ENCODE peak calls at places on chromosomes 3 and 15, in eight cellular contexts. G is omental fat pad, T is progenitor cell of endocrine pancreas, F is OCI-LY7, B is WTC11, P is HFFc6, C is prostate gland, I is astrocyte of the cerebellum. J is an unnamed sample.

GRCh38 chr3:174126990-174127758 is 729.6 kb downstream of the NLGN1 start:
- DNase-seq in G (no peak), T (no peak), F (no peak), B (no peak), P (no peak), C (no peak), I (no peak), J (no peak)

GRCh38 chr3:147369671-147370123 is 36.6 kb downstream of the ZIC4 start:
- DNase-seq in G (no peak), T (no peak), F (no peak), B (peak), P (no peak), C (no peak), I (no peak), J (no peak)

GRCh38 chr15:60379466-60380274 is 18.1 kb downstream of the ANXA2 start:
- DNase-seq in G (no peak), T (no peak), F (no peak), B (no peak), P (peak), C (peak), I (peak), J (no peak)

GRCh38 chr3:190694335-190695001 is 168.0 kb downstream of the GMNC start:
- DNase-seq in G (no peak), T (no peak), F (no peak), B (no peak), P (no peak), C (no peak), I (no peak), J (no peak)

GRCh38 chr15:63308947-63309346 is 31.5 kb downstream of the APH1B start:
- DNase-seq in G (no peak), T (no peak), F (no peak), B (no peak), P (no peak), C (no peak), I (no peak), J (no peak)

GRCh38 chr15:32747886-32748285 is 30.1 kb downstream of the GREM1 start:
- DNase-seq in G (no peak), T (no peak), F (no peak), B (no peak), P (peak), C (no peak), I (no peak), J (no peak)

GRCh38 chr3:99859855-99860254 is 42.2 kb downstream of the CMSS1 start:
- DNase-seq in G (no peak), T (no peak), F (no peak), B (no peak), P (peak), C (no peak), I (peak), J (no peak)

GRCh38 chr3:27085849-27086248 is 283.3 kb downstream of the NEK10 start:
- DNase-seq in G (no peak), T (no peak), F (no peak), B (no peak), P (no peak), C (no peak), I (no peak), J (no peak)

GRCh38 chr15:40875996-40876740 is 2.1 kb upstream of the RHOV start:
- DNase-seq in G (no peak), T (no peak), F (no peak), B (no peak), P (peak), C (no peak), I (no peak), J (no peak)

GRCh38 chr15:81480645-81481053 is 106.6 kb upstream of the TMC3 start:
- DNase-seq in G (no peak), T (peak), F (peak), B (no peak), P (peak), C (peak), I (peak), J (peak)

GRCh38 chr15:64905119-64905831 is 6.4 kb upstream of the ANKDD1A start:
- DNase-seq in G (peak), T (peak), F (peak), B (peak), P (peak), C (peak), I (no peak), J (peak)

GRCh38 chr15:37586976-37587375 is 347.5 kb upstream of the TMCO5A start:
- DNase-seq in G (no peak), T (no peak), F (no peak), B (no peak), P (no peak), C (no peak), I (no peak), J (no peak)

GRCh38 chr3:114899186-114899931 is 247.7 kb downstream of the ZBTB20 start:
- DNase-seq in G (no peak), T (no peak), F (no peak), B (no peak), P (no peak), C (peak), I (no peak), J (no peak)

GRCh38 chr3:11565072-11565471 is 78.6 kb downstream of the VGLL4 start:
- DNase-seq in G (no peak), T (no peak), F (no peak), B (no peak), P (no peak), C (no peak), I (no peak), J (no peak)

GRCh38 chr3:197168606-197169005 is 129.8 kb downstream of the DLG1 start:
- DNase-seq in G (no peak), T (no peak), F (peak), B (no peak), P (peak), C (no peak), I (peak), J (no peak)

GRCh38 chr15:48751595-48751994 is 59.3 kb downstream of the CEP152 start:
- DNase-seq in G (no peak), T (no peak), F (no peak), B (no peak), P (no peak), C (no peak), I (no peak), J (no peak)

GRCh38 chr15:60315878-60316277 is 81.9 kb downstream of the ANXA2 start:
- DNase-seq in G (no peak), T (no peak), F (no peak), B (no peak), P (no peak), C (no peak), I (no peak), J (no peak)

GRCh38 chr15:40985541-40986330 is 32.5 kb downstream of the CHAC1 start:
- DNase-seq in G (no peak), T (no peak), F (no peak), B (no peak), P (peak), C (no peak), I (no peak), J (no peak)

GRCh38 chr3:160134454-160134853 is 90.8 kb upstream of the C3orf80 start:
- DNase-seq in G (no peak), T (no peak), F (no peak), B (no peak), P (no peak), C (no peak), I (no peak), J (no peak)

GRCh38 chr15:63283126-63283525 is 5.7 kb downstream of the APH1B start:
- DNase-seq in G (no peak), T (no peak), F (no peak), B (no peak), P (no peak), C (no peak), I (no peak), J (no peak)

GRCh38 chr3:79146024-79146423 is 621.8 kb downstream of the ROBO1 start:
- DNase-seq in G (no peak), T (no peak), F (no peak), B (no peak), P (no peak), C (no peak), I (no peak), J (no peak)

GRCh38 chr3:10594915-10595314 is 89.5 kb upstream of the ATP2B2 start:
- DNase-seq in G (no peak), T (peak), F (peak), B (peak), P (peak), C (no peak), I (peak), J (peak)

GRCh38 chr15:56734013-56734625 is 810 bp upstream of the ZNF280D start:
- DNase-seq in G (no peak), T (no peak), F (peak), B (no peak), P (no peak), C (peak), I (no peak), J (no peak)

GRCh38 chr3:9619180-9619579 is 30.1 kb upstream of the MTMR14 start:
- DNase-seq in G (no peak), T (no peak), F (no peak), B (no peak), P (no peak), C (no peak), I (no peak), J (no peak)

GRCh38 chr3:159616234-159616825 is 372.3 kb upstream of the IL12A start:
- DNase-seq in G (no peak), T (no peak), F (no peak), B (peak), P (peak), C (peak), I (no peak), J (no peak)

GRCh38 chr3:47910777-47911440 is 105.3 kb downstream of the MAP4 start:
- DNase-seq in G (no peak), T (no peak), F (no peak), B (no peak), P (peak), C (no peak), I (peak), J (no peak)

GRCh38 chr3:146625117-146625775 is 20.1 kb upstream of the PLSCR5 start:
- DNase-seq in G (no peak), T (no peak), F (no peak), B (no peak), P (no peak), C (no peak), I (no peak), J (no peak)

DNA sequence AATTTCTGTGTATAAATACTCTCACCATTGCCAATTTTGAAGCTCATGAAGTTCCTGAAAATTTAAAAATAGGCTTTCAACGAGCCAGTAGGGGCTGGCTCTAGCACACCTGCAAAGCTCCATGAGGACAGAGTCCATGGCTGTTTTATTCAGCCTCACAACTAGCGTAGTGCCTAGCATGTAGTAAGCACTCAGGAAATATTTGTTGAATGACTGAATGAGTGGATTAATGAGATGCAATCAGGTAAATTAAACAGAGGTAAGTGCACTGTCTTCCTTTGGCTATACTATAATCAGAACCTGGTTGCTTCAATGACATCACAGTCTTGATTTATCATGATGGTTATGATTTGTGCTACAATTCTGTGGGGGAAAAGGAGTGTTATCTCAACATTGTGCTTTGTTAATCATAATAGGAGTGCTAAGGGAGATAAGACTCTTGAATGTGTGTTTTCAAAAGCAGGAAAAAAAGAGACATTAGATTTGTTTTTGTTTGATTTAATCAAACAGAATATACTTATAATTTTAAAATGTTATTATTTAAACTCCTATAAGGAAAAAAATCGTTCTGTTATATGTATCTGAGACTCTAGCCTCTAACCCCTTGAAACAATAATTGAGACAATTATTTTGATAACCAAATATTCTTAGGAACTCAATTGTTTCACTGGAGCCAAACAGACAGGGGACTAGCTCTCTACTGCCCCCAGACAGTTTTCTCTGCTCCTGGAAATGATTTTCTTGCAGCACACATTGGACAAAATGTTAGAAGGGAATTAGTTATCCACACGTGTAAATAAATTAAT is 171.7 kb upstream of the ATP11B start:
- DNase-seq in G (no peak), T (no peak), F (peak), B (no peak), P (no peak), C (no peak), I (no peak), J (no peak)
- TF ChIP-seq CTCF in G (no peak), T (peak), F (peak), B (no peak), P (peak), C (no peak), I (peak), J (peak)

GRCh38 chr15:45710657-45711056 is 75.8 kb downstream of the SQOR start:
- DNase-seq in G (no peak), T (no peak), F (no peak), B (no peak), P (no peak), C (no peak), I (no peak), J (no peak)

GRCh38 chr15:45719490-45719889 is 84.7 kb downstream of the SQOR start:
- DNase-seq in G (no peak), T (no peak), F (no peak), B (no peak), P (no peak), C (no peak), I (no peak), J (no peak)

GRCh38 chr15:45714501-45715488 is 80.0 kb downstream of the SQOR start:
- DNase-seq in G (no peak), T (peak), F (peak), B (peak), P (peak), C (peak), I (peak), J (no peak)

GRCh38 chr15:45720183-45720582 is 85.4 kb downstream of the SQOR start:
- DNase-seq in G (no peak), T (no peak), F (no peak), B (no peak), P (no peak), C (no peak), I (no peak), J (no peak)

DNA sequence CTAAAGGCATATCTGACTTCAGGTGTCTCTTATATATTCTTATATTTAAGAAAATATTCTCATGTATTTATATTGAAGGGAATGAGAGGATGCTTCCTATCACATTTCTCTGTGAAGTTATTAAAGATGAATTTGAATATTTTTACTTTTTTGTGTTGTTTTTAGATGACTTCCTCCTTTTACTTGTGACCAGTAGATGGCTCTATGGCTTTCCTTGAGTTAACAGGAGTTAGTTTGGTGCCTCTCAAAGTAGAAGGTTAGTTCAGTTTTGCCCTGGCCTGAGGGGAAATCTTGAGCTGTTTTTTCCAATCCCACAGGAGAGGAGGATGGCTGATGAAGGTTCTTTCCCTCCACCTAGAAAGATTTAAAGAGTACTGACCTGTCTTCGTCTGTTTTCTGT is 80.7 kb downstream of the SQOR start:
- DNase-seq in G (no peak), T (no peak), F (peak), B (no peak), P (peak), C (no peak), I (no peak), J (no peak)
- TF ChIP-seq CTCF in G (no peak), T (peak), F (peak), B (no peak), P (peak), C (no peak), I (peak), J (peak)

GRCh38 chr15:66625531-66625930 is 59.7 kb upstream of the LCTL start:
- DNase-seq in G (no peak), T (no peak), F (no peak), B (no peak), P (no peak), C (no peak), I (no peak), J (no peak)

GRCh38 chr15:66623801-66624453 is 58.1 kb upstream of the LCTL start:
- DNase-seq in G (no peak), T (no peak), F (no peak), B (no peak), P (no peak), C (no peak), I (no peak), J (no peak)

GRCh38 chr15:66620744-66621344 is 55.0 kb upstream of the LCTL start:
- DNase-seq in G (no peak), T (no peak), F (no peak), B (no peak), P (no peak), C (no peak), I (no peak), J (no peak)

GRCh38 chr15:66621491-66622467 is 56.0 kb upstream of the LCTL start:
- DNase-seq in G (no peak), T (no peak), F (no peak), B (peak), P (no peak), C (no peak), I (no peak), J (no peak)

DNA sequence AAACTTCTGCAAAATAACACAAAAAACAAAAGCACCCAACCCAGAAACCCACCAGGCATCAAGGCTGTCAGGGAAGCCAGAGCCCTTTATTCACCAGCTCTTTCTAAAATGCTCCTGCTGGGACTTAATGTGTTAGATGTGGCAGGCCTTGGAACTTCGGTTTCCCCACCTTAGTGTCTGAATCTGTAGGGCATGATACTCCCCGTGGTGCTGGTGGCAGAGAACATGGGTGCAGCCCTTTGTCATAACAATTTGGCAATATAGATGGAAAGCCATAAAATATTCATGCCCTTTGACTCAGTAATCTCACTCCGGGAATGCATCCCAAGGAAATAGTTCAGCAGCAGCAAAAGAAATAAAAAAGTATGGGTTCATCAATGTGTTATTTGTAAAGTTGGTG is 56.9 kb upstream of the LCTL start:
- DNase-seq in G (no peak), T (no peak), F (no peak), B (no peak), P (no peak), C (no peak), I (no peak), J (no peak)
- TF ChIP-seq CTCF in G (no peak), T (no peak), F (no peak), B (no peak), P (no peak), C (no peak), I (no peak), J (no peak)

GRCh38 chr3:119378259-119378658 is 84.1 kb downstream of the ARHGAP31 start:
- DNase-seq in G (no peak), T (no peak), F (no peak), B (no peak), P (no peak), C (no peak), I (no peak), J (no peak)

GRCh38 chr3:119375510-119375909 is 81.3 kb downstream of the ARHGAP31 start:
- DNase-seq in G (no peak), T (no peak), F (no peak), B (no peak), P (no peak), C (no peak), I (no peak), J (no peak)

GRCh38 chr3:119382134-119382533 is 81.3 kb downstream of the TMEM39A start:
- DNase-seq in G (no peak), T (no peak), F (no peak), B (no peak), P (no peak), C (no peak), I (no peak), J (no peak)

GRCh38 chr3:119376758-119377157 is 82.6 kb downstream of the ARHGAP31 start:
- DNase-seq in G (no peak), T (no peak), F (no peak), B (no peak), P (no peak), C (no peak), I (no peak), J (no peak)

DNA sequence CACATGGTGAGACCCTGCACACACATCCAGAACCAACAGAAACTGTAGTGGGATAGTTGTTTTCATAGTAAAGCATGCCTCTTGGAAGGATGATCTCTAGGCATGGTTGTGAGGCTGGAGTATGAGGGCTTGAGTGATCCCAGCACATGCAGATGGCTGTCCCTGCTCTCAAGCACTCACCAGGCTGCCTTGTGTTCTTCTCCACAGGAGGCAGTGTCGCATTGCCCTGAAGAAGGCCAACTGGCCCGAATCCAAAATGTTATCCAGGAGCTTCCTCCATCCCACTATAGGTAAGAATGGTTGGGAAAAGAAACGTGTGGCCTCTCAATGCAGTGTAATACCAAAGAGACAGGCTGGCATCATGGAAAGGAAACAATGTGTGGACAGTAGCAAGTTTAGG is 82.7 kb downstream of the TMEM39A start:
- DNase-seq in G (no peak), T (no peak), F (no peak), B (no peak), P (no peak), C (no peak), I (no peak), J (no peak)
- TF ChIP-seq CTCF in G (no peak), T (no peak), F (no peak), B (no peak), P (peak), C (no peak), I (no peak), J (no peak)

DNA sequence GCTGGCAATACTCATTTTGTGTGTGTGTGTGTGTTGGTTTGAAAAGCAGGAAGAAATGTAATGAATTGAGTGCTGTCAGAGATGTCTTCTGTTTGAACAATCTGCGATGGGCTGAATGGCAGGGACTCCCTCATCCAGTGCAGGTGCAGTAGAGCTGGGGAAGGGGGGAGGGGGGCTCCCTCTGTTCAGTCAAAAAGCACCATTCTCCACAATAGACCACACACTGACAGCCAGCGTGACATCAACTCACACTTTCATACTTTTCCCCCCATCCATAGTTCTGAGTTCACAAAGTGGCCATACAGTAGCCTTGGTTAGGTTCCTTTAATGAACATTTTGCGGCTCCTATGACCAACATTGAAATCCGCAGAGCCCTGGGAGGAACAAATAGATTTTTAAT is 10.4 kb downstream of the SOX2 start:
- DNase-seq in G (no peak), T (no peak), F (peak), B (no peak), P (no peak), C (no peak), I (no peak), J (no peak)
- TF ChIP-seq CTCF in G (no peak), T (no peak), F (no peak), B (no peak), P (no peak), C (no peak), I (no peak), J (no peak)

J was measured in GM13977.